ENCODE peak calls at places on chromosome 4, in eight cellular contexts. P, H, K, V, F, W, C and N are unnamed samples. For H3K36me3, the result is how much of the 10 kb centered on the place peaks cover.

GRCh38 chr4:121765941-121766538 is 1.1 kb upstream of the SMIM43 start:
- DNase-seq in C (peak), V (no peak), F (no peak), P (no peak), W (no peak), K (no peak), H (no peak), N (no peak)

GRCh38 chr4:92305148-92305877 is 1.5 kb downstream of the GRID2 start:
- DNase-seq in P (peak), C (peak), W (peak), V (peak), F (peak), H (peak), K (no peak), N (peak)

GRCh38 chr4:72564184-72564583 is 4.8 kb downstream of the ADAMTS3 start:
- DNase-seq in P (peak), C (no peak), H (no peak), W (peak), V (peak), K (no peak), F (peak), N (peak)

GRCh38 chr4:113604955-113605354 is 156.6 kb downstream of the CAMK2D start:
- DNase-seq in W (no peak), C (no peak), K (no peak), H (no peak), P (peak), V (peak), F (peak), N (no peak)

GRCh38 chr4:143183513-143184216 is 1.1 kb upstream of the USP38 start:
- DNase-seq in K (peak), W (no peak), H (no peak), V (peak), C (no peak), F (peak), P (no peak), N (peak)

GRCh38 chr4:92450694-92451093 is 146.9 kb downstream of the GRID2 start:
- DNase-seq in P (no peak), W (no peak), C (no peak), H (no peak), K (no peak), F (no peak), V (no peak), N (no peak)

GRCh38 chr4:87974856-87975462 is 555 bp upstream of the SPP1 start:
- DNase-seq in W (peak), C (peak), H (no peak), P (peak), F (peak), V (no peak), K (no peak), N (no peak)

GRCh38 chr4:186472948-186473347 is 82.4 kb downstream of the MTNR1A start:
- DNase-seq in F (peak), K (no peak), P (peak), H (peak), V (peak), C (peak), W (peak), N (peak)

GRCh38 chr4:140260227-140260626 is 106.2 kb upstream of the MAML3 start:
- DNase-seq in F (peak), H (no peak), P (peak), V (peak), W (peak), C (no peak), K (no peak), N (peak)

GRCh38 chr4:46715468-46715867 is 193.6 kb downstream of the COX7B2 start:
- DNase-seq in H (no peak), C (no peak), V (no peak), P (no peak), K (no peak), F (no peak), W (no peak), N (no peak)

GRCh38 chr4:164989464-164989863 is 12.0 kb upstream of the TRIM61 start:
- DNase-seq in W (no peak), K (peak), H (no peak), P (no peak), C (no peak), V (no peak), F (no peak), N (no peak)

GRCh38 chr4:122830392-122831095 is 3.9 kb downstream of the FGF2 start:
- DNase-seq in C (no peak), V (peak), H (no peak), F (no peak), K (no peak), W (no peak), P (no peak), N (peak)

GRCh38 chr4:122831515-122832196 is 5.0 kb downstream of the FGF2 start:
- DNase-seq in K (no peak), H (no peak), F (peak), W (peak), C (no peak), V (peak), P (peak), N (peak)

GRCh38 chr4:122833999-122834398 is 7.4 kb downstream of the FGF2 start:
- DNase-seq in V (no peak), K (no peak), P (no peak), F (no peak), C (no peak), W (no peak), H (no peak), N (no peak)

GRCh38 chr4:122836941-122837340 is 10.3 kb downstream of the FGF2 start:
- DNase-seq in W (peak), F (no peak), H (no peak), P (peak), K (no peak), C (no peak), V (peak), N (no peak)

GRCh38 chr4:122832732-122833131 is 6.1 kb downstream of the FGF2 start:
- DNase-seq in C (no peak), F (peak), P (peak), W (no peak), H (no peak), V (peak), K (no peak), N (peak)
- H3K36me3 ChIP-seq in C (under half), F (under half), P (under half), W (under half), H (under half), V (half or more), K (under half), N (under half)

GRCh38 chr4:184409502-184409901 is 64.8 kb downstream of the IRF2 start:
- DNase-seq in W (no peak), F (no peak), K (no peak), V (no peak), P (no peak), H (no peak), C (no peak), N (no peak)

GRCh38 chr4:184408021-184408710 is 66.2 kb downstream of the IRF2 start:
- DNase-seq in C (no peak), K (no peak), F (peak), W (peak), V (peak), H (no peak), P (peak), N (peak)

GRCh38 chr4:184404047-184404446 is 70.3 kb downstream of the IRF2 start:
- DNase-seq in K (no peak), V (no peak), W (no peak), F (no peak), P (no peak), H (peak), C (no peak), N (no peak)

GRCh38 chr4:184408711-184409081 is 65.7 kb downstream of the IRF2 start:
- DNase-seq in P (no peak), F (no peak), V (no peak), C (no peak), H (no peak), K (no peak), W (no peak), N (no peak)

DNA sequence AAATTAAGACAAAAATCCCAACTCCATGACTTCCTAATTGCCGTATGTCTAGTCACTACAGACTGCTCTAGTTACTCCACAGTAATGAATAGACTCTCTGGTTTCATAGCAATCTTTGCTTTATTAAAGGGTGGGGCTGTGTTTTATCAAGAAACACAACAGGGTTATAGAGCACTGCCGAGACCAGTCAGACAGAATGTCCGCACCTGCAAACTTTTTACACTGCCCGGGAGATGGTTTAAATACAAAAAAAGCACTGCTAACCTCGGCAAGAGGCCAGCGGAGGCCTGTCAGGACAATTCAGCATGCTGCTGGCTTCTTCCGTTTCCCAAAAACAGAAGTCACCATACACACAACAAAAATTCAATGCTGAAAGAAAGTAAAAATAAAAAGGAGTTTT is 67.4 kb downstream of the IRF2 start:
- DNase-seq in C (no peak), P (no peak), W (peak), F (no peak), H (no peak), V (no peak), K (no peak), N (peak)
- H3K9ac ChIP-seq in C (no peak), P (no peak), W (peak), F (peak), H (peak), V (no peak), K (no peak), N (peak)

GRCh38 chr4:153619811-153620210 is 64.3 kb upstream of the TLR2 start:
- DNase-seq in V (no peak), W (no peak), F (no peak), K (no peak), C (no peak), P (no peak), H (no peak), N (no peak)
- H3K36me3 ChIP-seq in V (under half), W (under half), F (under half), K (under half), C (under half), P (under half), H (under half), N (under half)

DNA sequence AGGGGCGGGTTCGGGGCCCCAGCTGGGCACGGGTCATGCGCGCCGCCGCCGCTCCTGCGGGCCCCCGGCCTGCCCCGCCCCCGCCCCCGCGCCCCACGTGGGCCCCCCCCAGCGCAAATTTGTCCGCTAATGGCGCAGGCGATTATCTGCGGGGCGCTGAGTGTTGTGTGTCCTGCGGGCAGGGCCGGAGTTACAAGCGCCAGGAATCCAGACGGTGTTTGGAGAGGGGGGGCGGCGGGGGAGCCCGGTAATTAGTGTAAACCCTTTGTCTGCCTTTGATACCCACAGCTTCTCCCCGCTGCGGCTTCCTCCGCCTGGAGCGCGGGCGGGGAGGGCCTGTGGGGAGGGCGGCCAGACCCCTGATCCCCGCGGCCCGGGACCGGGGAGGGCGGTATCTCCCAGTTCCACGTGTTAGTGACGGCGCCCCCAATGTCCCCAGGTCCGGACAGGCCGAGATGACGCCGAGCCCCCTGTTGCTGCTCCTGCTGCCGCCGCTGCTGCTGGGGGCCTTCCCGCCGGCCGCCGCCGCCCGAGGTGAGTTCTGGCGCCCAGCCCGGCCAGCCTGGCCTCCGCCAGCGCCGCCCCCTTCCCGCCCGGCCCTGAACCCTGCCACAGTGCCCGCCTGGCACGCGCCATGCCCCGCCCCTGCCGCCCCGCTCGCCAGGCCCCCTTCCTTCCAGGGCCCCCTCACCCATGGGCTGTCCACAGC is 759 bp downstream of the FGFRL1 start:
- DNase-seq in P (no peak), H (no peak), C (peak), V (peak), K (no peak), F (peak), W (peak), N (peak)
- H3K9ac ChIP-seq in P (peak), H (no peak), C (no peak), V (peak), K (peak), F (peak), W (no peak), N (peak)

GRCh38 chr4:19941434-19941833 is 310.3 kb upstream of the SLIT2 start:
- DNase-seq in P (no peak), W (no peak), F (no peak), V (no peak), K (no peak), C (no peak), H (no peak), N (no peak)
- H3K36me3 ChIP-seq in P (under half), W (under half), F (under half), V (under half), K (under half), C (under half), H (under half), N (under half)

DNA sequence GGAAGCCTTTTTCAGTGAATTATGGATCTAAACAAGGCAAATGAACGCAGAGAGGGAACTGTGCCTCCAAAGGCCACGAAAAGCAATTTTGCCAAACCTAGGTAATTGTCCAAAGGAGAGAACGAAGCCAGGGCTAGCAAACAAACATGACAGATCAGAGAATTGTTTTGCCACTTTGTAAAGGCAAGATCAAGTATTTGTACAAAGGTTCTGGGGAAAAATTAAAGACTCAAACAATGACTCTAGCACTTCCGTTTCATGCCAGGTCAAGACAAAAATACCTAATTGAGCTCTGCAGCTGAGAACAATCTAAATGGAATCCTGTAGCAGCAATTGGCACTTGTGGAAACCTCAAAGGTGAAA is 8.5 kb downstream of the RBM47 start:
- DNase-seq in V (no peak), W (no peak), H (peak), P (no peak), C (no peak), F (no peak), K (peak), N (no peak)
- H3K9ac ChIP-seq in V (peak), W (no peak), H (peak), P (no peak), C (no peak), F (peak), K (no peak), N (no peak)

GRCh38 chr4:60657802-60658201 is 542.3 kb upstream of the ADGRL3 start:
- DNase-seq in H (peak), C (no peak), W (no peak), F (peak), V (no peak), P (peak), K (no peak), N (peak)

GRCh38 chr4:60663769-60664168 is 536.4 kb upstream of the ADGRL3 start:
- DNase-seq in V (no peak), F (no peak), K (no peak), C (no peak), P (no peak), H (no peak), W (no peak), N (no peak)
- H3K36me3 ChIP-seq in V (under half), F (under half), K (under half), C (under half), P (under half), H (under half), W (under half), N (under half)

GRCh38 chr4:16695896-16696295 is 202.5 kb downstream of the LDB2 start:
- DNase-seq in K (no peak), H (no peak), C (no peak), P (no peak), F (no peak), V (no peak), W (no peak), N (no peak)
- H3K9ac ChIP-seq in K (no peak), H (no peak), C (no peak), P (no peak), F (no peak), V (no peak), W (no peak), N (no peak)

DNA sequence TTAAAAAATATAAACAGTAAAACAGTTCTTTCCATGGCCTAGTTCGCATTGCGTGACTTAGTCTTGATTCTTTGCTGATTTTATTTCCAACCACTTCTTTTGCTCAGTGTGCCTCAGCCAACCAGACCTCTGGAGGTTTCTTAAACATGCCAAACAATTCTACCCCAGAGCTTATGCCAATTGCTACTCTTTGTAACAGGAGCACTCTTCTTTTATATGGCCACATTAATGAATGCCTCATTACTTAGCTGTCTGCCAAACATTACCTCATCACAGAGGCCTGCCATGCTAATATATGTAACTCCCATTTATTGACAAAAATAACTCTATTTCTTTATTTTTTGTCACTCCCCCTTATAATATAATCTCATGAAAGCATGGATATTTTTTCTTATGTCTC is 202.3 kb downstream of the NDST4 start:
- DNase-seq in F (no peak), P (no peak), W (no peak), V (no peak), H (no peak), K (no peak), C (no peak), N (no peak)
- H3K36me3 ChIP-seq in F (under half), P (under half), W (under half), V (under half), H (under half), K (under half), C (under half), N (under half)